ENCODE peak calls at places on chromosomes 11 and 22, in four cellular contexts. J is HCT116, F is K562, W is GM12878. G is an unnamed sample.

GRCh38 chr22:42069801-42070516 is 653 bp downstream of the NAGA start:
- DNase-seq in J (no peak), F (no peak), W (no peak), G (peak; percentile 41)

GRCh38 chr11:61505106-61505505 is 3.4 kb upstream of the LRRC10B start:
- DNase-seq in J (no peak), F (no peak), W (no peak), G (no peak)

GRCh38 chr22:24421428-24421931 is 5.9 kb upstream of the ADORA2A start:
- DNase-seq in J (peak; percentile 12), F (peak; percentile 45), W (no peak), G (no peak)

GRCh38 chr22:18104566-18104965 is 6.0 kb upstream of the TUBA8 start:
- DNase-seq in J (no peak), F (no peak), W (no peak), G (no peak)

GRCh38 chr11:3841426-3842304 is 906 bp upstream of the RHOG start:
- DNase-seq in J (peak; percentile 68), F (peak; percentile 80), W (peak; percentile 79), G (peak; percentile 85)

GRCh38 chr11:114343493-114343892 is 47.3 kb downstream of the NNMT start:
- DNase-seq in J (no peak), F (no peak), W (no peak), G (no peak)

GRCh38 chr22:40797427-40797826 is 21.7 kb downstream of the SLC25A17 start:
- DNase-seq in J (no peak), F (no peak), W (no peak), G (no peak)

GRCh38 chr22:36087784-36088183 is 59.2 kb upstream of the RBFOX2 start:
- DNase-seq in J (no peak), F (no peak), W (no peak), G (no peak)

GRCh38 chr22:42368379-42369249 is 63.6 kb downstream of the NFAM1 start:
- DNase-seq in J (no peak), F (peak; percentile 24), W (no peak), G (no peak)

GRCh38 chr11:104127828-104128227 is 36.1 kb downstream of the PDGFD start:
- DNase-seq in J (no peak), F (no peak), W (no peak), G (no peak)

GRCh38 chr11:17791144-17791543 is 56.6 kb downstream of the KCNC1 start:
- DNase-seq in J (no peak), F (no peak), W (no peak), G (no peak)

GRCh38 chr22:49362393-49362792 is 465.3 kb downstream of the BRD1 start:
- DNase-seq in J (no peak), F (no peak), W (no peak), G (no peak)

GRCh38 chr22:23970816-23971482 is 3.3 kb downstream of the DDT start:
- DNase-seq in J (no peak), F (peak; percentile 14), W (no peak), G (no peak)

GRCh38 chr11:68775951-68776388 is 24.6 kb upstream of the TESMIN start:
- DNase-seq in J (peak; percentile 18), F (no peak), W (no peak), G (peak; percentile 85)

GRCh38 chr11:124434699-124435098 is 10.0 kb upstream of the OR8B4 start:
- DNase-seq in J (no peak), F (no peak), W (no peak), G (no peak)

GRCh38 chr22:49968313-49968830 is 7.8 kb downstream of the PIM3 start:
- DNase-seq in J (no peak), F (no peak), W (no peak), G (no peak)

GRCh38 chr11:87451400-87451799 is 413.7 kb downstream of the TMEM135 start:
- DNase-seq in J (no peak), F (no peak), W (no peak), G (no peak)

GRCh38 chr11:62205441-62205840 is 3.0 kb upstream of the SCGB2A1 start:
- DNase-seq in J (no peak), F (no peak), W (no peak), G (no peak)

GRCh38 chr11:35192347-35192746 is 53.4 kb downstream of the CD44 start:
- DNase-seq in J (no peak), F (no peak), W (no peak), G (no peak)

GRCh38 chr11:59012106-59012941 is 73.0 kb downstream of the GLYATL1 start:
- DNase-seq in J (no peak), F (no peak), W (no peak), G (no peak)

GRCh38 chr11:78768947-78769346 is 194.3 kb upstream of the NARS2 start:
- DNase-seq in J (no peak), F (no peak), W (no peak), G (no peak)

GRCh38 chr11:78660451-78660850 is 85.8 kb upstream of the NARS2 start:
- DNase-seq in J (no peak), F (no peak), W (no peak), G (no peak)

GRCh38 chr22:40679249-40679963 is at the start of gene MCHR1:
- DNase-seq in J (no peak), F (peak; percentile 23), W (no peak), G (peak; percentile 12)

GRCh38 chr22:27476729-27477128 is 324.8 kb downstream of the MN1 start:
- DNase-seq in J (peak; percentile 53), F (no peak), W (no peak), G (no peak)

GRCh38 chr11:76153609-76153949 is 52.7 kb downstream of the WNT11 start:
- DNase-seq in J (no peak), F (no peak), W (no peak), G (no peak)
- TF ChIP-seq JUND in J (no peak), F (no peak), W (no peak), G (no peak)

GRCh38 chr11:20612416-20612815 is 13.0 kb downstream of the SLC6A5 start:
- DNase-seq in J (no peak), F (no peak), W (no peak), G (no peak)

GRCh38 chr11:20611445-20611844 is 12.0 kb downstream of the SLC6A5 start:
- DNase-seq in J (no peak), F (no peak), W (no peak), G (no peak)

GRCh38 chr11:20611892-20612291 is 12.5 kb downstream of the SLC6A5 start:
- DNase-seq in J (no peak), F (no peak), W (no peak), G (no peak)

GRCh38 chr11:20609727-20610707 is 10.6 kb downstream of the SLC6A5 start:
- DNase-seq in J (peak; percentile 41), F (peak; percentile 85), W (no peak), G (peak; percentile 69)

DNA sequence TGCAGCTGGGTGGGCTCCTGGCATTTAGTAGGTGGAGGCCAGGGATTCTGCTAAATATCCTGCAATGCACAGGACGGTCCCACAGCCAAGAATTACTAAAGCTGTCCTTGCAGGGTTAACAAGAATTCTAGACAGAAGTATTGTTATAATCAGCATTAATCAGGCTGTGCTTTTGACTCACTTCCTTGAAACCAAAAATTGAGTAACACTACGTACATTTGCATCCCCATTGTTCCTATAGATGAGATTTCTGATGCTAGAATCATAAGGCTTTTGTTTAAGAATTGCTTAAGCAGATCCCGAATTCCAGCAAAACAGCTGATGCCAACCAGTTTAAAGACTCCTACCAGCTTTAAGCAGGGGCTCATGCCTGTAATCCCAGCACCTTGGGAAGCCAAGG is 11.4 kb downstream of the SLC6A5 start:
- DNase-seq in J (no peak), F (no peak), W (no peak), G (no peak)
- TF ChIP-seq JUND in J (no peak), F (no peak), W (no peak), G (no peak)

GRCh38 chr22:43862074-43862881 is at the start of gene SULT4A1:
- DNase-seq in J (peak; percentile 19), F (peak; percentile 65), W (no peak), G (no peak)
- TF ChIP-seq JUND in J (no peak), F (no peak), W (no peak), G (no peak)

GRCh38 chr11:121448431-121448941 is 3.6 kb upstream of the SORL1 start:
- DNase-seq in J (no peak), F (no peak), W (no peak), G (no peak)
- TF ChIP-seq JUND in J (no peak), F (no peak), W (no peak), G (no peak)